ENCODE peak calls at places on chromosomes 13 and 19, in ten cellular contexts. A is psoas muscle; P is heart right ventricle; D is OCI-LY7; F is CD4-positive, alpha-beta T cell; G is A549; T is bronchial epithelial cell; I is RWPE1; Y is fibroblast of lung; Z is right lobe of liver. L is an unnamed sample.

GRCh38 chr13:96935971-96936370 is 58.3 kb downstream of the OXGR1 start:
- DNase-seq in A (no peak), Z (no peak), F (no peak), Y (no peak), G (no peak), D (no peak), T (no peak), P (no peak), I (no peak), L (no peak)

GRCh38 chr19:15508035-15508710 is at the start of gene CYP4F22:
- DNase-seq in A (no peak), F (no peak), Y (no peak), G (no peak), Z (peak; percentile 36), T (no peak), I (no peak), D (no peak), P (no peak), L (no peak)

GRCh38 chr13:34459856-34460255 is 482.2 kb upstream of the NBEA start:
- DNase-seq in D (no peak), T (no peak), P (no peak), G (no peak), Y (no peak), F (no peak), Z (no peak), I (no peak), A (no peak), L (no peak)

GRCh38 chr13:99257291-99257690 is 888 bp downstream of the GPR18 start:
- DNase-seq in A (no peak), G (no peak), D (peak; percentile 13), Y (no peak), T (no peak), P (no peak), Z (no peak), F (no peak), I (no peak), L (no peak)

GRCh38 chr19:10580979-10581631 is 6.0 kb downstream of the AP1M2 start:
- DNase-seq in F (peak; percentile 89), A (peak; percentile 94), I (peak; percentile 86), G (peak; percentile 56), Z (peak; percentile 81), D (peak; percentile 98), T (peak; percentile 81), P (peak; percentile 88), Y (peak; percentile 84), L (peak; percentile 81)

GRCh38 chr13:70391678-70392077 is 283.4 kb upstream of the KLHL1 start:
- DNase-seq in D (no peak), Y (no peak), A (no peak), P (no peak), F (no peak), T (peak; percentile 8), I (no peak), Z (peak; percentile 53), G (no peak), L (peak; percentile 87)

GRCh38 chr13:111287201-111287600 is 33.2 kb upstream of the TEX29 start:
- DNase-seq in T (no peak), A (no peak), D (no peak), F (no peak), P (no peak), I (no peak), Z (no peak), G (no peak), Y (no peak), L (no peak)

GRCh38 chr13:74644239-74644638 is 510.0 kb upstream of the KLF12 start:
- DNase-seq in I (no peak), P (peak; percentile 5), F (no peak), G (no peak), Z (no peak), Y (peak; percentile 58), D (no peak), T (peak; percentile 50), A (no peak), L (no peak)

GRCh38 chr13:21365574-21365973 is 93.5 kb downstream of the ZDHHC20 start:
- DNase-seq in A (no peak), P (no peak), Z (no peak), F (no peak), Y (no peak), G (no peak), D (no peak), T (no peak), I (no peak), L (no peak)

GRCh38 chr13:113864303-113864890 is 521 bp upstream of the GAS6 start:
- DNase-seq in F (no peak), D (no peak), A (peak; percentile 67), Z (no peak), G (no peak), T (peak; percentile 19), Y (no peak), P (no peak), I (peak; percentile 41), L (no peak)

GRCh38 chr19:40139533-40140287 is 49.0 kb upstream of the ZNF780A start:
- DNase-seq in Y (peak; percentile 20), D (peak; percentile 70), I (peak; percentile 41), G (peak; percentile 79), A (no peak), T (peak; percentile 50), Z (no peak), P (no peak), F (no peak), L (no peak)

GRCh38 chr13:33624740-33625139 is 193.2 kb upstream of the RFC3 start:
- DNase-seq in Z (no peak), A (no peak), F (no peak), P (no peak), Y (no peak), T (no peak), D (peak; percentile 16), I (no peak), G (no peak), L (no peak)

GRCh38 chr13:65133094-65133493 is 2097.0 kb downstream of the PCDH9 start:
- DNase-seq in G (no peak), I (no peak), A (no peak), F (no peak), P (no peak), Z (no peak), D (no peak), T (no peak), Y (no peak), L (peak; percentile 14)

GRCh38 chr19:49916839-49917733 is 11.9 kb upstream of the ATF5 start:
- DNase-seq in Z (peak; percentile 81), Y (no peak), T (peak; percentile 20), A (no peak), P (no peak), D (no peak), G (no peak), F (no peak), I (no peak), L (peak; percentile 41)

GRCh38 chr19:49918089-49918488 is 10.9 kb upstream of the ATF5 start:
- DNase-seq in P (no peak), T (no peak), I (no peak), Z (no peak), F (no peak), D (no peak), G (no peak), A (no peak), Y (no peak), L (no peak)

GRCh38 chr19:49912965-49913685 is 15.9 kb upstream of the ATF5 start:
- DNase-seq in Y (no peak), Z (no peak), F (no peak), D (no peak), A (no peak), G (no peak), P (no peak), I (no peak), T (no peak), L (peak; percentile 88)

GRCh38 chr19:49913720-49914119 is 15.3 kb upstream of the ATF5 start:
- DNase-seq in D (no peak), Y (no peak), G (no peak), T (no peak), I (no peak), P (no peak), Z (no peak), A (no peak), F (no peak), L (no peak)

DNA sequence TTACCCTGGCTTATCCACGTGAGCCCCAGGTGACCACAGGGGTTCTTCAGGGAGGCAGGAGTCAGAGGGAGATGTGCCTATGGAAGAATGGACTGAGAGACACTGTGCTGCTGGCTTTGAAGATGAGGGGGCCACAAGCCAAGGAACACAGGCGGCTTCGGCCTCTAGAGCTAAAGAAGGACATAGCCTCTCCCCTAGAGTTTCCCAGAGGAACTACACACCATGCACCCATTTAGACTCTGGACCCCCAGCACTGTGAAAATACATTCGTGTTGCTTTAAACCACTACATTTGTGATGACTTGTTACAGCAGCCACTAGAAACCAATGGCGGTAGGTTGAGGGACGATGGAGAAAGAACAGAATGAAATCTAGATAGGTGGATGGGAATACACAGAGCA is 13.7 kb upstream of the ATF5 start:
- DNase-seq in Z (no peak), I (no peak), D (no peak), A (no peak), Y (no peak), T (no peak), F (no peak), G (no peak), P (no peak), L (no peak)
- TF ChIP-seq CTCF in Z (no peak), I (no peak), D (peak; percentile 43), A (no peak), Y (no peak), T (no peak), F (no peak), G (no peak), P (no peak), L (no peak)

DNA sequence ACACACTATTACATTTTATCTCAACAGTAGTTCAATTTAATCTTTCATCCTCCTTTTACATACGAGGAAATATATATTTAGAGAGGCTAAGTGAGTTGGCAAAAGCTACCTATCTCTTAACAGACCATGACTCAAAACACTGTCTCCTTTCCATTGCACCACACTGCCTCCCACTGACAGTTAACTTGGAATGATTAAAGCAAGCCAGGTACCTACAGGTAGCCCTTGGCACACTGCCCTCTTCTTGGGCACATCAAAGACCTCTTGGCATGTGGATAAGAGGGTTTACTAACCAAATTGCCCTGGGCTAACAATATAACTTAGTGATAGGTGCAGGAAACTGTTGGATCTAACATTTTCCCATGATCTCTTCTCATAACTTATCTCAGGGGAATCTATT is 1.9 kb downstream of the ABHD13 start:
- DNase-seq in G (no peak), I (peak; percentile 20), T (peak; percentile 93), P (no peak), A (no peak), Z (no peak), F (no peak), Y (no peak), D (no peak), L (no peak)
- TF ChIP-seq CTCF in G (no peak), I (no peak), T (peak; percentile 37), P (no peak), A (no peak), Z (no peak), F (no peak), Y (no peak), D (peak; percentile 50), L (no peak)

GRCh38 chr19:35287713-35288112 is 4.2 kb upstream of the MAG start:
- DNase-seq in I (no peak), Z (no peak), P (no peak), D (no peak), G (no peak), Y (no peak), A (no peak), T (no peak), F (no peak), L (no peak)
- TF ChIP-seq CTCF in I (no peak), Z (no peak), P (no peak), D (no peak), G (no peak), Y (no peak), A (no peak), T (no peak), F (no peak), L (no peak)

GRCh38 chr13:30111810-30112209 is 195.5 kb downstream of the KATNAL1 start:
- DNase-seq in G (peak; percentile 35), P (no peak), Z (no peak), F (no peak), D (peak; percentile 38), Y (no peak), T (no peak), A (no peak), I (no peak), L (peak; percentile 33)
- TF ChIP-seq CTCF in G (no peak), P (no peak), Z (no peak), F (no peak), D (peak; percentile 49), Y (peak; percentile 22), T (peak; percentile 46), A (no peak), I (no peak), L (peak; percentile 46)

L was measured in Caco-2.